ENCODE peak calls at places on chromosomes 6 and 20, in nine cellular contexts. P, J, H, G, D, E, T, V and M are unnamed samples.

GRCh38 chr6:76771076-76771634 is 692.1 kb downstream of the HTR1B start:
- DNase-seq in P (no peak), J (no peak), H (no peak), G (no peak), D (no peak), E (no peak), T (no peak), V (no peak), M (no peak)

GRCh38 chr6:37547564-37548061 is 47.9 kb upstream of the CCDC167 start:
- DNase-seq in P (no peak), J (peak; percentile 56), H (no peak), G (no peak), D (no peak), E (peak; percentile 76), T (no peak), V (no peak), M (peak; percentile 21)

GRCh38 chr6:144534123-144534676 is 249.1 kb downstream of the UTRN start:
- DNase-seq in P (no peak), J (no peak), H (no peak), G (no peak), D (no peak), E (no peak), T (no peak), V (no peak), M (no peak)

GRCh38 chr6:90044833-90045337 is 150.6 kb downstream of the GJA10 start:
- DNase-seq in P (no peak), J (no peak), H (no peak), G (no peak), D (no peak), E (peak; percentile 38), T (no peak), V (no peak), M (no peak)

GRCh38 chr20:58309607-58310290 is at the start of gene RAB22A:
- DNase-seq in P (peak; percentile 59), J (no peak), H (peak; percentile 85), G (peak; percentile 79), D (peak; percentile 42), E (peak; percentile 82), T (peak; percentile 78), V (peak; percentile 98), M (no peak)

GRCh38 chr20:63457737-63458136 is 14.7 kb downstream of the KCNQ2 start:
- DNase-seq in P (peak; percentile 51), J (peak; percentile 29), H (no peak), G (no peak), D (peak; percentile 53), E (peak; percentile 11), T (no peak), V (no peak), M (peak; percentile 11)

GRCh38 chr6:14943116-14943515 is 302.8 kb upstream of the JARID2 start:
- DNase-seq in P (no peak), J (no peak), H (no peak), G (peak; percentile 29), D (no peak), E (no peak), T (no peak), V (no peak), M (no peak)

GRCh38 chr6:31304683-31305082 is 32.8 kb upstream of the HLA-C start:
- DNase-seq in P (no peak), J (no peak), H (no peak), G (no peak), D (no peak), E (no peak), T (no peak), V (no peak), M (no peak)

GRCh38 chr20:1242530-1242929 is 16.7 kb downstream of the RAD21L1 start:
- DNase-seq in P (no peak), J (peak; percentile 84), H (no peak), G (no peak), D (no peak), E (peak; percentile 80), T (no peak), V (no peak), M (no peak)